ENCODE peak calls at places on chromosome 17, in nine cellular contexts. J is A549, Y is fibroblast of lung, B is Caco-2, L is psoas muscle, S is SJSA1, V is IMR-90, N is neuronal stem cell, C is upper lobe of left lung. Q is an unnamed sample.

GRCh38 chr17:72632026-72632684 is 460.3 kb downstream of the SLC39A11 start:
- DNase-seq in J (peak; percentile 85), C (no peak), S (no peak), V (no peak), N (no peak), Y (no peak), L (no peak), B (peak; percentile 46), Q (no peak)

GRCh38 chr17:1011138-1011537 is 14.2 kb downstream of the TIMM22 start:
- DNase-seq in C (peak; percentile 36), S (no peak), Y (no peak), B (no peak), N (no peak), J (no peak), V (no peak), L (no peak), Q (no peak)

GRCh38 chr17:81711814-81712467 is at the start of gene SLC25A10:
- DNase-seq in V (peak; percentile 64), L (peak; percentile 81), J (peak; percentile 87), C (peak; percentile 96), S (peak; percentile 76), B (peak; percentile 95), N (peak; percentile 78), Y (peak; percentile 71), Q (no peak)

GRCh38 chr17:67534941-67535340 is 157.9 kb downstream of the PITPNC1 start:
- DNase-seq in L (no peak), V (no peak), Y (peak; percentile 55), C (no peak), J (no peak), B (no peak), S (no peak), N (no peak), Q (no peak)

GRCh38 chr17:47278561-47278960 is 24.9 kb downstream of the ITGB3 start:
- DNase-seq in J (no peak), S (no peak), B (no peak), N (no peak), V (no peak), Y (no peak), L (no peak), C (no peak), Q (no peak)

GRCh38 chr17:48025904-48026502 is 11.6 kb downstream of the COPZ2 start:
- DNase-seq in S (no peak), L (no peak), V (no peak), Y (no peak), J (peak; percentile 43), B (peak; percentile 62), N (no peak), C (no peak), Q (peak; percentile 79)

GRCh38 chr17:72383053-72383847 is 262.4 kb downstream of the SOX9 start:
- DNase-seq in J (no peak), Y (no peak), C (peak; percentile 54), V (no peak), S (peak; percentile 86), L (no peak), B (no peak), N (no peak), Q (no peak)

GRCh38 chr17:5226940-5227878 is 7.5 kb downstream of the SCIMP start:
- DNase-seq in B (no peak), L (no peak), Y (no peak), S (no peak), J (no peak), C (no peak), V (no peak), N (no peak), Q (no peak)

GRCh38 chr17:72772331-72772821 is 320.1 kb downstream of the SLC39A11 start:
- DNase-seq in S (no peak), N (no peak), C (no peak), J (no peak), V (no peak), L (no peak), B (no peak), Y (no peak), Q (no peak)

GRCh38 chr17:57373756-57374155 is 117.4 kb downstream of the MSI2 start:
- DNase-seq in B (no peak), N (no peak), C (no peak), Y (no peak), V (no peak), J (no peak), L (no peak), S (no peak), Q (no peak)

GRCh38 chr17:50764860-50765259 is 2.5 kb downstream of the ANKRD40CL start:
- DNase-seq in Y (no peak), S (peak; percentile 25), V (no peak), J (no peak), B (no peak), N (no peak), L (no peak), C (no peak), Q (no peak)

GRCh38 chr17:40432864-40433528 is 10.3 kb upstream of the IGFBP4 start:
- DNase-seq in N (no peak), S (no peak), V (peak; percentile 77), C (no peak), B (no peak), J (no peak), L (no peak), Y (peak; percentile 81), Q (no peak)

GRCh38 chr17:63433746-63434591 is 12.1 kb downstream of the CYB561 start:
- DNase-seq in B (no peak), L (peak; percentile 87), S (no peak), J (peak; percentile 70), Y (peak; percentile 95), N (no peak), C (peak; percentile 85), V (peak; percentile 92), Q (peak; percentile 61)

GRCh38 chr17:79830763-79831366 is 8.4 kb downstream of the CBX4 start:
- DNase-seq in B (peak; percentile 37), N (no peak), J (no peak), C (peak; percentile 22), S (no peak), L (no peak), Y (no peak), V (no peak), Q (no peak)

DNA sequence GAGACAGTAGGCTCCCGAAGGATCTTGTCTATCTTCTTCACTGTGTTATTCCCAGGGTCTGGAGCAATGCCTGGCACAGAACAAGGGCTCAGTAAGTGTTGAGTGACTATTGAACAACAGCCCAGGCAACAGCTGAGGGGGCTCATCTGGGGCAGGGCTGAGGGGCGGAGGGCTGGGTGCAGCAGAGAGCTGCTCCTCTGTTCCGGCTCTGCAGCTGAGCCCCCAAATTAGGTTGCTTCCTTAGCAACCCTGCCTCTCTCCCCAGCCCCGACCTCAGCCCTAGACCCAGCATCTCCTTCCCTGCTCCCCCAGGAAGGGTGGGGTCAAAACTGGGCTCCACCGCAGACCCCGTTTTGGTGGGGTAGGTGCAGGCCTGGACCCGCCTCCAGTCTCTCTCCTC is 32.2 kb downstream of the ITGAE start:
- DNase-seq in J (no peak), Y (no peak), L (no peak), N (no peak), C (no peak), S (no peak), V (no peak), B (no peak), Q (no peak)
- H3K4me1 ChIP-seq in J (peaks cover 8% of the 10 kb centered on the region), Y (no peaks in the 10 kb centered on the region), L (no peaks in the 10 kb centered on the region), N (peaks cover 10% of the 10 kb centered on the region), C (no peaks in the 10 kb centered on the region), S (peaks cover 3% of the 10 kb centered on the region), V (peaks cover 5% of the 10 kb centered on the region), B (no peaks in the 10 kb centered on the region), Q (no peaks in the 10 kb centered on the region)

DNA sequence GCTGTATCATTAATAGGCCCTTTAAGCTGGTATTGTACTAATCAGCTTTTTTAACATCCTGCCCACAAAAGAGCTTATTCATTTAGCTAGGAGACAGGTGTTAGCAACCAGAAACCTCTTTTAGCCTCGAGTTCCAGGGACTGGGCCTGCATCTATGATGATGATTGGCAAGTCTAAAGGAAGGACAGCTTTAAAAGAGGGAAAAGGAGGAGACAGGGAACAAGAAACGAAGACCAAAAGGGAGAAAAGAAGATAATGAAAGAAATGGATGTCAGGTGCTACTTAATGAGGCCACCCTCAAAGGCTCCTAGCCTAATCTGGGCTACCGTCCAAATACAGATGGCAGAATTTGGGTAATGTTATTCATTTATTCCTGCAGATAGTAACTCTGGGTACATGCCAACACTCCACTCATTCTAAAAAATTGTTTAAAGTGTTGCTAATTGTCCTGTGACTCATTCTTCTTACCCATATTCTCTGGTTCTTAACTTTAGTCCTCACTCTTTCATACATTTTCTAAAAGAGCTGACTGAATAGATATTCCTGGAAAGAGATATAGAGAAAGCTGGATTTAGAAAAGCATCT is 18.7 kb upstream of the RFFL start:
- DNase-seq in S (peak; percentile 50), J (no peak), B (no peak), Y (peak; percentile 90), C (no peak), N (no peak), L (no peak), V (peak; percentile 84), Q (peak; percentile 68)
- H3K4me1 ChIP-seq in S (peaks cover 39% of the 10 kb centered on the region), J (peaks cover 100% of the 10 kb centered on the region), B (peaks cover 34% of the 10 kb centered on the region), Y (peaks cover 24% of the 10 kb centered on the region), C (peaks cover 16% of the 10 kb centered on the region), N (peaks cover 4% of the 10 kb centered on the region), L (no peaks in the 10 kb centered on the region), V (peaks cover 9% of the 10 kb centered on the region), Q (peaks cover 41% of the 10 kb centered on the region)

GRCh38 chr17:2059837-2060658 is 5.1 kb downstream of the HIC1 start:
- DNase-seq in J (no peak), L (no peak), B (no peak), Y (no peak), C (no peak), N (no peak), V (no peak), S (no peak), Q (no peak)
- H3K4me1 ChIP-seq in J (peaks cover 4% of the 10 kb centered on the region), L (no peaks in the 10 kb centered on the region), B (no peaks in the 10 kb centered on the region), Y (peaks cover 55% of the 10 kb centered on the region), C (peaks cover 62% of the 10 kb centered on the region), N (peaks cover 17% of the 10 kb centered on the region), V (peaks cover 52% of the 10 kb centered on the region), S (peaks cover 35% of the 10 kb centered on the region), Q (no peaks in the 10 kb centered on the region)

GRCh38 chr17:29162082-29162908 is 17.9 kb downstream of the MYO18A start:
- DNase-seq in L (no peak), N (no peak), S (no peak), J (no peak), C (no peak), V (no peak), B (no peak), Y (no peak), Q (no peak)

GRCh38 chr17:29165261-29165660 is 14.9 kb downstream of the MYO18A start:
- DNase-seq in Y (no peak), J (no peak), V (no peak), C (no peak), S (no peak), N (no peak), L (no peak), B (no peak), Q (no peak)

GRCh38 chr17:29160253-29160652 is 19.9 kb downstream of the MYO18A start:
- DNase-seq in N (no peak), B (no peak), J (no peak), S (no peak), Y (no peak), C (no peak), L (no peak), V (no peak), Q (no peak)

GRCh38 chr17:29163563-29163962 is 16.6 kb downstream of the MYO18A start:
- DNase-seq in S (no peak), Y (no peak), V (no peak), L (no peak), N (no peak), B (no peak), J (no peak), C (no peak), Q (no peak)

DNA sequence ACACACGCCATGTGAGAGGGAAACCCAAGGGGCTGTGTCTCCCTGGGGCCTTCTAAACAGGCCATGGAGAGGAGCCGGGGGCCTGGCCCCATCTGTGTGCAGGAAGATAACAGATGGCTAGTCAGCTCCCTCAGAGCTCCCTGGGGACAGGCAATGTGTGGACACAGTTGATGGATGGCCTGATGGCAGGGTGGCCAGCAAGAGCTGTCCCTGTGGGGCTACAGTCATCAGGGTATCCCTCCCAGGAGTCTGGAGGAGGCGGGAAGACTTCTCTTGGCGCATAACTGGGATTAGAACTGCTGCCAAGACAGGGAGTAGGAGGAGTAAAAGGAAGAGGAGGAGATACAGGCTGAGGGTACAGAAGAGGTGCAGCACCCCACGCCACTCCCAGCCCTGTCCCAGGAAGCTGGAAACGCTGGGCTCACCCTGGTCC is 17.3 kb downstream of the MYO18A start:
- DNase-seq in B (no peak), V (no peak), J (no peak), S (no peak), L (no peak), C (no peak), N (no peak), Y (no peak), Q (no peak)
- H3K4me1 ChIP-seq in B (peaks cover 30% of the 10 kb centered on the region), V (peaks cover 33% of the 10 kb centered on the region), J (peaks cover 41% of the 10 kb centered on the region), S (peaks cover 42% of the 10 kb centered on the region), L (peaks cover 2% of the 10 kb centered on the region), C (peaks cover 30% of the 10 kb centered on the region), N (no peaks in the 10 kb centered on the region), Y (peaks cover 19% of the 10 kb centered on the region), Q (peaks cover 7% of the 10 kb centered on the region)

Q was measured in foreskin keratinocyte.